ENCODE peak calls at places on chromosome 14, in nine cellular contexts. T is stomach, I is tibial nerve, K is A549, X is adrenal gland, Y is body of pancreas, Z is prostate gland, C is thyroid gland, S is IMR-90. E is an unnamed sample.

GRCh38 chr14:59630281-59630963 is 53.8 kb upstream of the CCDC175 start:
- DNase-seq in K (no peak), T (no peak), I (no peak), Y (peak), C (peak), X (no peak), Z (no peak), S (no peak), E (no peak)

GRCh38 chr14:67487937-67488893 is at the start of gene TMEM229B:
- DNase-seq in I (no peak), T (peak), C (peak), S (no peak), Z (no peak), X (peak), K (no peak), Y (no peak), E (peak)

GRCh38 chr14:23057757-23058653 is 685 bp upstream of the CDH24 start:
- DNase-seq in S (peak), Z (peak), C (peak), T (peak), K (peak), I (peak), Y (peak), X (peak), E (peak)

GRCh38 chr14:59159169-59159568 is 29.3 kb upstream of the DAAM1 start:
- DNase-seq in T (no peak), S (peak), C (no peak), K (no peak), X (no peak), Z (no peak), Y (no peak), I (no peak), E (no peak)

GRCh38 chr14:44945264-44945663 is 16.5 kb downstream of the KLHL28 start:
- DNase-seq in K (no peak), T (no peak), Y (no peak), Z (no peak), S (peak), I (no peak), C (no peak), X (no peak), E (no peak)

GRCh38 chr14:89616425-89617141 is 199.6 kb upstream of the FOXN3 start:
- DNase-seq in T (no peak), K (no peak), Y (no peak), Z (no peak), X (no peak), C (no peak), I (no peak), S (peak), E (no peak)

GRCh38 chr14:63952933-63953437 is 100.2 kb downstream of the SYNE2 start:
- DNase-seq in Y (no peak), T (no peak), C (no peak), X (no peak), K (no peak), I (no peak), Z (no peak), S (peak), E (no peak)

GRCh38 chr14:50935126-50936090 is 8.9 kb downstream of the PYGL start:
- DNase-seq in X (no peak), Y (no peak), Z (no peak), I (no peak), T (no peak), S (no peak), C (no peak), K (no peak), E (no peak)

GRCh38 chr14:77681196-77682157 is 26.3 kb downstream of the ALKBH1 start:
- DNase-seq in T (peak), S (peak), K (no peak), X (no peak), Y (peak), C (no peak), I (no peak), Z (peak), E (no peak)

GRCh38 chr14:91897121-91897701 is 29.9 kb upstream of the TC2N start:
- DNase-seq in K (no peak), S (peak), X (no peak), C (peak), I (peak), Y (peak), T (peak), Z (peak), E (no peak)

GRCh38 chr14:21712039-21712438 is 38.4 kb upstream of the OR4E1 start:
- DNase-seq in Y (no peak), S (no peak), K (no peak), I (no peak), C (no peak), T (no peak), X (no peak), Z (no peak), E (no peak)

GRCh38 chr14:52951730-52952481 is 1.1 kb upstream of the FERMT2 start:
- DNase-seq in C (peak), X (peak), S (peak), I (peak), Z (peak), Y (peak), K (peak), T (peak), E (no peak)

GRCh38 chr14:104844306-104845032 is 20.6 kb upstream of the CEP170B start:
- DNase-seq in X (no peak), Z (no peak), S (no peak), T (no peak), Y (no peak), C (no peak), K (no peak), I (no peak), E (no peak)

GRCh38 chr14:32006267-32007110 is 70.6 kb upstream of the ARHGAP5 start:
- DNase-seq in Y (peak), S (peak), X (peak), K (peak), I (no peak), T (no peak), Z (no peak), C (no peak), E (no peak)

GRCh38 chr14:99832326-99832725 is 39.1 kb downstream of the EML1 start:
- DNase-seq in S (no peak), T (no peak), C (no peak), K (no peak), Z (no peak), X (no peak), I (no peak), Y (no peak), E (no peak)

GRCh38 chr14:64566651-64567122 is 16.9 kb downstream of the PPP1R36 start:
- DNase-seq in I (peak), T (no peak), Z (no peak), K (no peak), C (no peak), Y (no peak), S (no peak), X (no peak), E (no peak)

GRCh38 chr14:98503086-98503815 is 768.7 kb downstream of the BCL11B start:
- DNase-seq in Y (no peak), S (no peak), K (no peak), C (no peak), T (no peak), X (no peak), Z (no peak), I (no peak), E (no peak)

GRCh38 chr14:60736494-60736893 is 1.9 kb downstream of the MNAT1 start:
- DNase-seq in T (no peak), I (no peak), Y (no peak), K (no peak), S (peak), X (no peak), C (no peak), Z (no peak), E (no peak)

GRCh38 chr14:60732840-60733483 is 1.6 kb upstream of the MNAT1 start:
- DNase-seq in I (no peak), T (no peak), S (no peak), K (no peak), C (no peak), Y (no peak), X (no peak), Z (no peak), E (no peak)

GRCh38 chr14:60738843-60739508 is 4.4 kb downstream of the MNAT1 start:
- DNase-seq in X (peak), T (no peak), S (no peak), K (no peak), C (no peak), Z (no peak), I (no peak), Y (no peak), E (no peak)

DNA sequence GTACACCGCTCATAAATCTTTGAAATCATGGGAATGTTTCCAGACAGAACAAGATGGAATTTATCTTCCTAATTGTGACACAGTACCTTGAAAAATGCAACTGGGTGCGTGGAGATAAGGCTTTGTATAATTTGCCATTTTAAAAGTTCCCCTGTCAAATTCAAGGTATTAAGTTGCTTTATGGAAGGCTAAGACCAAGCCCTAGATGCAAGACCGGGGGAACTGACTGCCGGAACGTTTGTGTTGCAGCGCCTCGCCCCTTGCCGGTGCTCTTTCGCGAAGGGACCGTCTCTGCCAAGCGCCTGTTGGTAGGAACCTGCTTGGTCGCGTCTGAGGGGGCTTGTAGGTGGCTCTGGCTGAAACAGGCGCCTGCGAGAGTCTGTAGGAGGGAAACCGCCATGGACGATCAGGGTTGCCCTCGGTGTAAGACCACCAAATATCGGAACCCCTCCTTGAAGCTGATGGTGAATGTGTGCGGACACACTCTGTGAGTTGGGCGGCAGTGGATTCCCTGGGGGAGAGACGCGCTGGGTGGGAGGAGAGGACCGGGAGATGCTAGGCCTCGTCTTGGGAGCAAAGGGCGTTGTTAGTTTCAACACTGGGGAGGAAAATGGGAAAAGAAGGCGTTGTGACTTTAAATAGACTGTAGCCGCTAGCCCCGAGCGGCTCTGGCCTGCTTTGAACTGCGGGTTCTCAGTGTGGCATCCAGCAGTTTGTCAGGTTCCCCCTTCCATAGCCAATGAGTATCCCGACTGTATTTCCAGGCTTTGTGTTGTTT is at the start of gene MNAT1:
- DNase-seq in Z (peak), Y (peak), C (peak), S (peak), K (peak), I (peak), T (peak), X (peak), E (peak)
- TF ChIP-seq POLR2A in Z (no peak), Y (no peak), C (no peak), S (peak), K (peak), I (no peak), T (no peak), X (peak), E (peak)

GRCh38 chr14:29740491-29740890 is 187.2 kb downstream of the PRKD1 start:
- DNase-seq in Y (no peak), T (no peak), Z (no peak), C (no peak), I (no peak), S (no peak), K (no peak), X (no peak), E (no peak)
- H3K27ac ChIP-seq in Y (no peak), T (no peak), Z (peak), C (no peak), I (no peak), S (no peak), K (no peak), X (no peak), E (no peak)

DNA sequence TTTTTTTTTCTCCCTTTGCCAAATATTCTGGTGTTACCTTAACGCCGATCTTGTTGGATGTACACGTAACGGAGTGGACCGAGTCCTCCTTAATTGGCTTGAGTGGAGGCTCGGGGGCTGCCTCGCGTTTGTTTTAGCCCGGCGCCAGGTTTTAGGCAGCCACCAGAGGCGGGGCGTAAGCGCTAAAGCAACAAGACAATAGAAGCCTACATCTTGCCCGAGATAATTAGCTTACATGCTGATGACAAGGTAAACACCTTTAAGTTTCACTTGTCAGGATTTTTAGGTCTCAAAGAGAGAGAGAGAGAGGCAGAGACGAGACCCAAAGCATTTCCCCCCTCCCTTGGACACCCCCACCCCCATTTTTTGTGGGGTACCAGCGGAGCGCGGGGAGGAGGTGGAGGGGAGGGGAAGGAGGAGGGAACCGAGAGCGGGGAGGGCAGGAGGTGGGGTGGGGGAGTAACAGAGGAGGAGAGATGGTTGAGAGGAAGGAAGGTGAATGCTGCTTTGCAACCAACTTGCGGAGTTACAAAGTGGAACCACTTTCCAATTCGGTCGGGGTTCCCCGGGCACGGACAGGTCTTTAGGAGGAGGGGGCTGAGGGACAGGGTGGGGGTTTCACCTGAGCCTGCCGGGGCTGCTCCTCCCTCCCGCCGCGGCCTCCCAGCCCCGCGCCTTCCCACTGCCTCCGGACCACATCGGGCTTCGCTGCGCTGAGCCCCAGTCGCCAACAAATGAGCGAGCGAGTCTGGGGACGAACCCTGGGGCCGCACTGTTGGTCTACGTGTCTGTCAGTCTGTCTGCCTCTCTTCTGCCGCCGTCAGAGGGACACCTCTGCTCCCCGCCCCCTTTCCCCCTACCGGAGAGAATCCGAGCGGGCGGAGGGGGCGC is at the start of gene NKX2-1:
- DNase-seq in K (peak), I (no peak), T (no peak), C (peak), Z (no peak), S (no peak), X (no peak), Y (no peak), E (no peak)
- TF ChIP-seq POLR2A in K (no peak), I (no peak), T (no peak), C (peak), Z (no peak), S (no peak), X (no peak), Y (no peak), E (no peak)

GRCh38 chr14:24279301-24280186 is 8.1 kb upstream of the RABGGTA start:
- DNase-seq in I (no peak), T (no peak), X (peak), Y (peak), K (no peak), C (no peak), S (no peak), Z (no peak), E (peak)
- H3K27ac ChIP-seq in I (peak), T (no peak), X (no peak), Y (peak), K (no peak), C (no peak), S (no peak), Z (no peak), E (peak)

E was measured in heart left ventricle.